ENCODE peak calls at places on chromosome 1, in seven cellular contexts. One of them, this sample, is unnamed.

GRCh38 chr1:158124999-158125398 is 55.7 kb upstream of the CD1D start:
- DNase-seq in suprapubic skin: peak; percentile 88
- DNase-seq in lower lobe of right lung: peak; percentile 81
- DNase-seq in K562: peak; percentile 81
- DNase-seq in left ventricle myocardium inferior: peak; percentile 81
- DNase-seq in astrocyte: peak; percentile 79
- DNase-seq in tibial artery: peak; percentile 92
- DNase-seq in this sample: no peak

GRCh38 chr1:73674945-73675561 is 522.9 kb downstream of the LRRIQ3 start:
- DNase-seq in left ventricle myocardium inferior: no peak
- DNase-seq in tibial artery: no peak
- DNase-seq in astrocyte: no peak
- DNase-seq in lower lobe of right lung: no peak
- DNase-seq in K562: no peak
- DNase-seq in suprapubic skin: no peak
- DNase-seq in this sample: no peak

GRCh38 chr1:32817815-32818786 is 648 bp downstream of the S100PBP start:
- DNase-seq in astrocyte: peak; percentile 34
- DNase-seq in K562: peak; percentile 84
- DNase-seq in tibial artery: peak; percentile 91
- DNase-seq in suprapubic skin: peak; percentile 90
- DNase-seq in lower lobe of right lung: peak; percentile 83
- DNase-seq in left ventricle myocardium inferior: peak; percentile 83
- DNase-seq in this sample: peak; percentile 91

GRCh38 chr1:180632326-180633088 is 685 bp downstream of the XPR1 start:
- DNase-seq in lower lobe of right lung: peak; percentile 76
- DNase-seq in suprapubic skin: peak; percentile 85
- DNase-seq in tibial artery: no peak
- DNase-seq in left ventricle myocardium inferior: peak; percentile 62
- DNase-seq in astrocyte: no peak
- DNase-seq in K562: peak; percentile 73
- DNase-seq in this sample: peak; percentile 65

GRCh38 chr1:52904590-52905375 is 16.8 kb downstream of the ECHDC2 start:
- DNase-seq in left ventricle myocardium inferior: no peak
- DNase-seq in astrocyte: no peak
- DNase-seq in tibial artery: no peak
- DNase-seq in K562: peak; percentile 79
- DNase-seq in suprapubic skin: no peak
- DNase-seq in lower lobe of right lung: no peak
- DNase-seq in this sample: no peak

GRCh38 chr1:44553771-44554170 is 120.5 kb downstream of the TMEM53 start:
- DNase-seq in left ventricle myocardium inferior: no peak
- DNase-seq in lower lobe of right lung: no peak
- DNase-seq in astrocyte: peak; percentile 63
- DNase-seq in suprapubic skin: no peak
- DNase-seq in tibial artery: no peak
- DNase-seq in K562: no peak
- DNase-seq in this sample: no peak

GRCh38 chr1:168092566-168093355 is 44.0 kb downstream of the GPR161 start:
- DNase-seq in left ventricle myocardium inferior: no peak
- DNase-seq in astrocyte: no peak
- DNase-seq in suprapubic skin: no peak
- DNase-seq in lower lobe of right lung: no peak
- DNase-seq in K562: peak; percentile 37
- DNase-seq in tibial artery: no peak
- DNase-seq in this sample: no peak

GRCh38 chr1:94951056-94951455 is 24.1 kb upstream of the CNN3 start:
- DNase-seq in astrocyte: no peak
- DNase-seq in left ventricle myocardium inferior: no peak
- DNase-seq in tibial artery: no peak
- DNase-seq in K562: no peak
- DNase-seq in lower lobe of right lung: no peak
- DNase-seq in suprapubic skin: no peak
- DNase-seq in this sample: no peak

GRCh38 chr1:17719874-17720273 is 35.3 kb upstream of the ACTL8 start:
- DNase-seq in astrocyte: peak; percentile 56
- DNase-seq in lower lobe of right lung: no peak
- DNase-seq in K562: no peak
- DNase-seq in suprapubic skin: no peak
- DNase-seq in left ventricle myocardium inferior: no peak
- DNase-seq in tibial artery: no peak
- DNase-seq in this sample: no peak

GRCh38 chr1:212583082-212583615 is 25.4 kb upstream of the ATF3 start:
- DNase-seq in astrocyte: no peak
- DNase-seq in K562: no peak
- DNase-seq in tibial artery: no peak
- DNase-seq in lower lobe of right lung: no peak
- DNase-seq in left ventricle myocardium inferior: no peak
- DNase-seq in suprapubic skin: no peak
- DNase-seq in this sample: no peak

GRCh38 chr1:246306415-246307037 is 200.6 kb downstream of the SMYD3 start:
- DNase-seq in K562: peak; percentile 29
- DNase-seq in tibial artery: no peak
- DNase-seq in lower lobe of right lung: no peak
- DNase-seq in astrocyte: no peak
- DNase-seq in left ventricle myocardium inferior: no peak
- DNase-seq in suprapubic skin: no peak
- DNase-seq in this sample: no peak

GRCh38 chr1:222347627-222348026 is 200.3 kb downstream of the HHIPL2 start:
- DNase-seq in K562: no peak
- DNase-seq in suprapubic skin: no peak
- DNase-seq in tibial artery: no peak
- DNase-seq in lower lobe of right lung: no peak
- DNase-seq in astrocyte: no peak
- DNase-seq in left ventricle myocardium inferior: no peak
- DNase-seq in this sample: no peak

GRCh38 chr1:21680918-21681317 is 11.8 kb upstream of the RAP1GAP start:
- DNase-seq in left ventricle myocardium inferior: no peak
- DNase-seq in tibial artery: no peak
- DNase-seq in astrocyte: peak; percentile 22
- DNase-seq in suprapubic skin: no peak
- DNase-seq in K562: no peak
- DNase-seq in lower lobe of right lung: no peak
- DNase-seq in this sample: no peak

GRCh38 chr1:33094971-33095604 is 14.1 kb downstream of the AZIN2 start:
- DNase-seq in left ventricle myocardium inferior: no peak
- DNase-seq in astrocyte: peak; percentile 51
- DNase-seq in K562: peak; percentile 60
- DNase-seq in tibial artery: no peak
- DNase-seq in lower lobe of right lung: no peak
- DNase-seq in suprapubic skin: no peak
- DNase-seq in this sample: no peak

GRCh38 chr1:56639210-56639609 is 5.9 kb upstream of the PRKAA2 start:
- DNase-seq in K562: no peak
- DNase-seq in suprapubic skin: no peak
- DNase-seq in tibial artery: no peak
- DNase-seq in lower lobe of right lung: no peak
- DNase-seq in astrocyte: peak; percentile 22
- DNase-seq in left ventricle myocardium inferior: no peak
- DNase-seq in this sample: no peak

GRCh38 chr1:108877324-108877812 is 583 bp downstream of the GPSM2 start:
- DNase-seq in suprapubic skin: no peak
- DNase-seq in lower lobe of right lung: no peak
- DNase-seq in tibial artery: no peak
- DNase-seq in K562: no peak
- DNase-seq in astrocyte: peak; percentile 19
- DNase-seq in left ventricle myocardium inferior: no peak
- DNase-seq in this sample: no peak

GRCh38 chr1:24386241-24386640 is 27.3 kb downstream of the STPG1 start:
- DNase-seq in left ventricle myocardium inferior: no peak
- DNase-seq in K562: no peak
- DNase-seq in tibial artery: no peak
- DNase-seq in astrocyte: no peak
- DNase-seq in lower lobe of right lung: no peak
- DNase-seq in suprapubic skin: peak; percentile 62
- DNase-seq in this sample: peak; percentile 54

GRCh38 chr1:177589166-177589565 is 380.7 kb downstream of the SEC16B start:
- DNase-seq in suprapubic skin: no peak
- DNase-seq in K562: no peak
- DNase-seq in tibial artery: no peak
- DNase-seq in left ventricle myocardium inferior: no peak
- DNase-seq in astrocyte: no peak
- DNase-seq in lower lobe of right lung: no peak
- DNase-seq in this sample: no peak

GRCh38 chr1:167935252-167936067 is 1.0 kb upstream of the DCAF6 start:
- DNase-seq in lower lobe of right lung: no peak
- DNase-seq in astrocyte: peak; percentile 25
- DNase-seq in left ventricle myocardium inferior: no peak
- DNase-seq in K562: no peak
- DNase-seq in suprapubic skin: no peak
- DNase-seq in tibial artery: no peak
- DNase-seq in this sample: no peak

GRCh38 chr1:81832573-81832972 is 31.8 kb downstream of the ADGRL2 start:
- DNase-seq in suprapubic skin: no peak
- DNase-seq in left ventricle myocardium inferior: no peak
- DNase-seq in tibial artery: no peak
- DNase-seq in astrocyte: peak; percentile 83
- DNase-seq in K562: no peak
- DNase-seq in lower lobe of right lung: no peak
- DNase-seq in this sample: no peak

GRCh38 chr1:42935971-42936308 is 22.7 kb downstream of the SLC2A1 start:
- DNase-seq in astrocyte: no peak
- DNase-seq in lower lobe of right lung: peak; percentile 28
- DNase-seq in suprapubic skin: no peak
- DNase-seq in tibial artery: peak; percentile 59
- DNase-seq in left ventricle myocardium inferior: no peak
- DNase-seq in K562: no peak
- DNase-seq in this sample: no peak

GRCh38 chr1:112887599-112888303 is 68.2 kb downstream of the SLC16A1 start:
- DNase-seq in tibial artery: no peak
- DNase-seq in K562: no peak
- DNase-seq in left ventricle myocardium inferior: no peak
- DNase-seq in suprapubic skin: peak; percentile 44
- DNase-seq in astrocyte: no peak
- DNase-seq in lower lobe of right lung: no peak
- DNase-seq in this sample: no peak

GRCh38 chr1:235206533-235207201 is 45.6 kb upstream of the RBM34 start:
- DNase-seq in suprapubic skin: no peak
- DNase-seq in K562: no peak
- DNase-seq in lower lobe of right lung: no peak
- DNase-seq in tibial artery: no peak
- DNase-seq in left ventricle myocardium inferior: no peak
- DNase-seq in astrocyte: peak; percentile 41
- DNase-seq in this sample: no peak

GRCh38 chr1:242784807-242785206 is 260.3 kb upstream of the PLD5 start:
- DNase-seq in lower lobe of right lung: no peak
- DNase-seq in suprapubic skin: no peak
- DNase-seq in K562: no peak
- DNase-seq in tibial artery: no peak
- DNase-seq in left ventricle myocardium inferior: no peak
- DNase-seq in astrocyte: peak; percentile 63
- DNase-seq in this sample: no peak

GRCh38 chr1:115764541-115764940 is 4.0 kb downstream of the CASQ2 start:
- DNase-seq in left ventricle myocardium inferior: no peak
- DNase-seq in suprapubic skin: no peak
- DNase-seq in astrocyte: no peak
- DNase-seq in lower lobe of right lung: no peak
- DNase-seq in tibial artery: no peak
- DNase-seq in K562: peak; percentile 29
- DNase-seq in this sample: no peak

GRCh38 chr1:214312530-214313051 is 31.6 kb downstream of the SMYD2 start:
- DNase-seq in lower lobe of right lung: no peak
- DNase-seq in suprapubic skin: no peak
- DNase-seq in left ventricle myocardium inferior: no peak
- DNase-seq in tibial artery: no peak
- DNase-seq in K562: no peak
- DNase-seq in astrocyte: no peak
- DNase-seq in this sample: no peak

GRCh38 chr1:12603224-12603623 is 14.8 kb downstream of the DHRS3 start:
- DNase-seq in lower lobe of right lung: no peak
- DNase-seq in astrocyte: no peak
- DNase-seq in tibial artery: no peak
- DNase-seq in left ventricle myocardium inferior: no peak
- DNase-seq in K562: no peak
- DNase-seq in suprapubic skin: no peak
- DNase-seq in this sample: no peak
- H3K4me3 ChIP-seq in lower lobe of right lung: no peak overlapping the region
- H3K4me3 ChIP-seq in astrocyte: no peak overlapping the region
- H3K4me3 ChIP-seq in tibial artery: no peak overlapping the region
- H3K4me3 ChIP-seq in left ventricle myocardium inferior: no peak overlapping the region
- H3K4me3 ChIP-seq in K562: no peak overlapping the region
- H3K4me3 ChIP-seq in suprapubic skin: no peak overlapping the region
- H3K4me3 ChIP-seq in this sample: no peak overlapping the region

GRCh38 chr1:8902765-8903164 is 24.3 kb upstream of the ENO1 start:
- DNase-seq in astrocyte: peak; percentile 51
- DNase-seq in suprapubic skin: no peak
- DNase-seq in lower lobe of right lung: no peak
- DNase-seq in left ventricle myocardium inferior: no peak
- DNase-seq in tibial artery: no peak
- DNase-seq in K562: no peak
- DNase-seq in this sample: no peak
- TF ChIP-seq CTCF in astrocyte: no peak
- TF ChIP-seq CTCF in suprapubic skin: no peak
- TF ChIP-seq CTCF in lower lobe of right lung: no peak
- TF ChIP-seq CTCF in left ventricle myocardium inferior: no peak
- TF ChIP-seq CTCF in tibial artery: no peak
- TF ChIP-seq CTCF in K562: no peak
- TF ChIP-seq CTCF in this sample: no peak

DNA sequence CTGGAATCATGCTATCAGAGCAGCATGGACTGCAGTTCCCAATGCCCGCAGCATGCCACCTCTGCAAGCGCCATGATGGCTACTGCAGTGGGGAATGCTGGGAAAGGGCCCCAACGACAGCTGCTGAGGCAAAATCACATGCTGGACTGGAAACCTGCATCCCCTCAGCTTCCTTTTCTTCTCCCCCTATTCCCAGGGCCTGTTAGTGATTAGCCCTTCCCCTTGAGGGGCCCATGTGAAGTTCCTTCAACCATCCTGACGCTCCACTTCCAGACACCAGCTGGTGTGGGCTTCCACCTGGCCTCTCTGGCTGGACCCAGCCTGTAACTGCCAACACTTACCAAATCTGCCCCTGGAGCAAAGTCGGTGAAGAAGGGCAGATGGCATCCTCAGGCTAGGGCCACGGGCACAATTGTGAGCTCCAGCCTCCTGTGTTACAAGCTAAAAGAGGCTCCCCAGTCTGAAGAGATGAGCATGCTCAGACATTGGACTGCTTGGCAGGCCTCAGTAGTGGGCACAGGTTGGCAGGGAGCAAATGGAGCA is 22.1 kb upstream of the SDC3 start:
- DNase-seq in lower lobe of right lung: no peak
- DNase-seq in suprapubic skin: no peak
- DNase-seq in tibial artery: no peak
- DNase-seq in left ventricle myocardium inferior: no peak
- DNase-seq in astrocyte: no peak
- DNase-seq in K562: no peak
- DNase-seq in this sample: peak; percentile 25
- H3K27ac ChIP-seq in lower lobe of right lung: no peak overlapping the region
- H3K27ac ChIP-seq in suprapubic skin: no peak overlapping the region
- H3K27ac ChIP-seq in tibial artery: no peak overlapping the region
- H3K27ac ChIP-seq in left ventricle myocardium inferior: no peak overlapping the region
- H3K27ac ChIP-seq in astrocyte: no peak overlapping the region
- H3K27ac ChIP-seq in K562: no peak overlapping the region
- H3K27ac ChIP-seq in this sample: no peak overlapping the region

DNA sequence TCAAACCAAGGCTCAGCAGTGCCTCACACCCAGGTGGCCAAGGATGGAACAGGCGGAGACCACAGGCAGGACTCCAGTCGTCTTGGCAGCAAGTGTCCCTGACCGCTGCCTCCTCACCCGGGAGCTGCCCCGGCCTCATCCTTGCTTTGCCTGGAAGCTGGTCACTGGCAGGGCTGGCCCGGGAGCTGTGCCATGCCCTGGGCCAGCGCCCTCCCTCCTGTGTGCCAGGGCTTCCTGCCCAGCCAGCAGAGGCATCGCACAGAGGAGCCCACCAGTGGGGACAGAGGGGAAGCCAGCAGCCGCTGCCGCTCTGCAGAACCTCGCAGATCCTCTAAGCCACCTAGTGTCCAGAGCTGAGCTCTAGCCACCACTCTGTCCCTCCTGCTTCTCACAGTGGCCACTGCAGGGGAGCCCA is 7.8 kb downstream of the CASZ1 start:
- DNase-seq in lower lobe of right lung: peak; percentile 53
- DNase-seq in K562: no peak
- DNase-seq in astrocyte: no peak
- DNase-seq in left ventricle myocardium inferior: peak; percentile 71
- DNase-seq in suprapubic skin: no peak
- DNase-seq in tibial artery: no peak
- DNase-seq in this sample: no peak
- H3K4me3 ChIP-seq in lower lobe of right lung: no peak overlapping the region
- H3K4me3 ChIP-seq in K562: no peak overlapping the region
- H3K4me3 ChIP-seq in astrocyte: no peak overlapping the region
- H3K4me3 ChIP-seq in left ventricle myocardium inferior: peak overlapping the region; percentile 51
- H3K4me3 ChIP-seq in suprapubic skin: no peak overlapping the region
- H3K4me3 ChIP-seq in tibial artery: peak overlapping the region; percentile 7
- H3K4me3 ChIP-seq in this sample: no peak overlapping the region

This sample was measured in left lung.